ENCODE peak calls at places on chromosomes 6 and 20, in nine cellular contexts. One of them, this sample, is unnamed.

GRCh38 chr6:124995131-124995530 is 32.9 kb downstream of the RNF217 start:
- DNase-seq in AG04449: no peak
- DNase-seq in NT2/D1: no peak
- DNase-seq in psoas muscle: no peak
- DNase-seq in H54: no peak
- DNase-seq in pancreas: no peak
- DNase-seq in left kidney: no peak
- DNase-seq in GM18507: no peak
- DNase-seq in right cardiac atrium: no peak
- DNase-seq in this sample: no peak

GRCh38 chr20:742156-742555 is 26.1 kb downstream of the SLC52A3 start:
- DNase-seq in GM18507: no peak
- DNase-seq in psoas muscle: no peak
- DNase-seq in right cardiac atrium: no peak
- DNase-seq in AG04449: no peak
- DNase-seq in NT2/D1: no peak
- DNase-seq in pancreas: no peak
- DNase-seq in H54: no peak
- DNase-seq in left kidney: no peak
- DNase-seq in this sample: no peak

GRCh38 chr20:24934101-24934661 is 14.9 kb upstream of the CST7 start:
- DNase-seq in GM18507: no peak
- DNase-seq in pancreas: peak; percentile 14
- DNase-seq in left kidney: no peak
- DNase-seq in psoas muscle: no peak
- DNase-seq in H54: no peak
- DNase-seq in right cardiac atrium: no peak
- DNase-seq in AG04449: no peak
- DNase-seq in NT2/D1: no peak
- DNase-seq in this sample: no peak

GRCh38 chr6:47952640-47953039 is 158.4 kb downstream of the PTCHD4 start:
- DNase-seq in pancreas: no peak
- DNase-seq in AG04449: no peak
- DNase-seq in GM18507: no peak
- DNase-seq in H54: no peak
- DNase-seq in psoas muscle: no peak
- DNase-seq in right cardiac atrium: no peak
- DNase-seq in left kidney: no peak
- DNase-seq in NT2/D1: no peak
- DNase-seq in this sample: no peak

GRCh38 chr6:46186583-46186982 is 15.8 kb upstream of the ENPP5 start:
- DNase-seq in AG04449: no peak
- DNase-seq in NT2/D1: no peak
- DNase-seq in pancreas: no peak
- DNase-seq in GM18507: no peak
- DNase-seq in H54: no peak
- DNase-seq in right cardiac atrium: no peak
- DNase-seq in psoas muscle: no peak
- DNase-seq in left kidney: peak; percentile 21
- DNase-seq in this sample: no peak

GRCh38 chr20:36969478-36970186 is 18.1 kb upstream of the SAMHD1 start:
- DNase-seq in GM18507: no peak
- DNase-seq in pancreas: no peak
- DNase-seq in AG04449: no peak
- DNase-seq in NT2/D1: no peak
- DNase-seq in left kidney: no peak
- DNase-seq in H54: no peak
- DNase-seq in psoas muscle: no peak
- DNase-seq in right cardiac atrium: no peak
- DNase-seq in this sample: no peak

GRCh38 chr6:26205625-26206574 is 118.7 kb downstream of the HFE start:
- DNase-seq in NT2/D1: no peak
- DNase-seq in pancreas: no peak
- DNase-seq in left kidney: peak; percentile 81
- DNase-seq in GM18507: no peak
- DNase-seq in AG04449: no peak
- DNase-seq in H54: no peak
- DNase-seq in right cardiac atrium: no peak
- DNase-seq in psoas muscle: no peak
- DNase-seq in this sample: no peak

GRCh38 chr6:19851273-19852089 is 14.3 kb downstream of the ID4 start:
- DNase-seq in left kidney: peak; percentile 93
- DNase-seq in NT2/D1: no peak
- DNase-seq in psoas muscle: no peak
- DNase-seq in right cardiac atrium: no peak
- DNase-seq in H54: peak; percentile 63
- DNase-seq in GM18507: no peak
- DNase-seq in AG04449: peak; percentile 36
- DNase-seq in pancreas: peak; percentile 31
- DNase-seq in this sample: peak; percentile 38

GRCh38 chr6:168542301-168542700 is 101.3 kb downstream of the SMOC2 start:
- DNase-seq in pancreas: no peak
- DNase-seq in NT2/D1: no peak
- DNase-seq in GM18507: no peak
- DNase-seq in H54: no peak
- DNase-seq in psoas muscle: no peak
- DNase-seq in right cardiac atrium: no peak
- DNase-seq in left kidney: no peak
- DNase-seq in AG04449: no peak
- DNase-seq in this sample: no peak

GRCh38 chr6:118650500-118651281 is 700 bp downstream of the CEP85L start:
- DNase-seq in H54: peak; percentile 19
- DNase-seq in right cardiac atrium: peak; percentile 56
- DNase-seq in pancreas: peak; percentile 41
- DNase-seq in AG04449: no peak
- DNase-seq in NT2/D1: no peak
- DNase-seq in psoas muscle: peak; percentile 55
- DNase-seq in left kidney: peak; percentile 79
- DNase-seq in GM18507: peak; percentile 7
- DNase-seq in this sample: peak; percentile 46

GRCh38 chr6:40049128-40049527 is 114.9 kb upstream of the MOCS1 start:
- DNase-seq in GM18507: no peak
- DNase-seq in pancreas: no peak
- DNase-seq in psoas muscle: no peak
- DNase-seq in H54: no peak
- DNase-seq in AG04449: no peak
- DNase-seq in left kidney: no peak
- DNase-seq in NT2/D1: no peak
- DNase-seq in right cardiac atrium: no peak
- DNase-seq in this sample: no peak

GRCh38 chr20:32227744-32228688 is 20.3 kb downstream of the POFUT1 start:
- DNase-seq in left kidney: no peak
- DNase-seq in H54: no peak
- DNase-seq in right cardiac atrium: peak; percentile 55
- DNase-seq in pancreas: peak; percentile 36
- DNase-seq in NT2/D1: no peak
- DNase-seq in AG04449: no peak
- DNase-seq in GM18507: no peak
- DNase-seq in psoas muscle: no peak
- DNase-seq in this sample: no peak